ENCODE peak calls at places on chromosomes 16 and 17, in six cellular contexts. U is uterus, T is ovary, I is HCT116, D is IMR-90, F is Peyer's patch. X is an unnamed sample.

GRCh38 chr16:2151188-2152091 is 3.0 kb downstream of the RAB26 start:
- DNase-seq in U (no peak), T (no peak), I (no peak), D (no peak), F (no peak), X (no peak)

GRCh38 chr16:52099382-52099781 is 447.6 kb downstream of the TOX3 start:
- DNase-seq in U (no peak), T (no peak), I (no peak), D (no peak), F (no peak), X (no peak)

GRCh38 chr17:50842506-50843149 is 7.2 kb downstream of the WFIKKN2 start:
- DNase-seq in U (no peak), T (no peak), I (no peak), D (no peak), F (no peak), X (no peak)

GRCh38 chr17:36888236-36888957 is 48.9 kb upstream of the LHX1 start:
- DNase-seq in U (no peak), T (no peak), I (no peak), D (no peak), F (no peak), X (no peak)

GRCh38 chr17:376936-377863 is 24.6 kb upstream of the RPH3AL start:
- DNase-seq in U (no peak), T (no peak), I (no peak), D (peak), F (no peak), X (no peak)

GRCh38 chr16:2194852-2195315 is 1.5 kb downstream of the CASKIN1 start:
- DNase-seq in U (no peak), T (no peak), I (no peak), D (peak), F (no peak), X (peak)

GRCh38 chr16:4272114-4272954 is 489 bp downstream of the TFAP4 start:
- DNase-seq in U (no peak), T (no peak), I (no peak), D (no peak), F (no peak), X (no peak)

GRCh38 chr17:58352018-58352842 is at the start of gene SUPT4H1:
- DNase-seq in U (peak), T (peak), I (peak), D (peak), F (peak), X (peak)

DNA sequence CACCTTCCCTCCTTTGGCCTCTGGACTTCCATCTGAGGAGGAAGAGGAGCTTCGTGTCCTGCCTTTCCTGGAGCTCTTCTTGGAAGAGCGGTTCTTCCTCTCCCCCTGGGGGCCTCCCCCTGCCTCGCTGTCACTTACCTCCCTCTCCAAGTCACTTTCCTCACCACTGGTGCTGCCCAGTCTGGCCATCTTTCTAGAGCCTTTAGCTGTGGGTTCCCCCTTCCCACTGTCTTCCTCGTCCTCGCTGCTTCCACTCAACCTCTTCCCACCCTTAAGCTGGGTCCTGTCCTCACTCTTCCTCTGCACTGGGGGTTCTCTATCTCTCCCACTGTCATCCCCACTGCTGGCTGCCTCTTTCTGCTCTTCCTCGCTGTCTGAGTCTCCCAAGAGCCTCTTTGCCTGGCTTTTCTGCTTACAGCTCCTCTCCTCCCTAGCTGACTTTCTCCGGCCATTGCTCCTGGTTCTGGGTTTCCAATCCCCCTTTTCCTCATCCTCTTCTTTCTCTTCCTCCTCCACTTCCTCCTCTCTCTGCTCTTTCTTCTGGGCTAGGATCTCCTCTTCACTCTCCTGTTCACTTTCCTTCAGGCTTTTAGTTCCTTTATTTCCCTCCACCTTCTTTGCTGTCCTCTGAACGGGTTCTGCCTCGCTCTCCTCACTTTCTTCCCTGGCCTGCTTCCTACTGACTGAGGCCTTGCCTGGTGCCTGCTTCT is 1.4 kb downstream of the HIRIP3 start:
- DNase-seq in U (no peak), T (no peak), I (no peak), D (no peak), F (no peak), X (no peak)
- TF ChIP-seq POLR2A in U (no peak), T (no peak), I (no peak), D (no peak), F (no peak), X (no peak)

GRCh38 chr17:82156284-82156925 is 56.2 kb downstream of the CCDC57 start:
- DNase-seq in U (no peak), T (no peak), I (no peak), D (no peak), F (no peak), X (no peak)
- TF ChIP-seq POLR2A in U (no peak), T (no peak), I (no peak), D (no peak), F (no peak), X (no peak)

GRCh38 chr16:87486282-87486681 is 6.5 kb downstream of the ZCCHC14 start:
- DNase-seq in U (no peak), T (no peak), I (no peak), D (no peak), F (no peak), X (no peak)

GRCh38 chr16:87484487-87485331 is 8.1 kb downstream of the ZCCHC14 start:
- DNase-seq in U (no peak), T (no peak), I (no peak), D (no peak), F (no peak), X (no peak)

GRCh38 chr16:87487361-87487924 is 5.4 kb downstream of the ZCCHC14 start:
- DNase-seq in U (no peak), T (peak), I (peak), D (no peak), F (peak), X (no peak)

GRCh38 chr16:87483481-87483880 is 9.3 kb downstream of the ZCCHC14 start:
- DNase-seq in U (no peak), T (no peak), I (no peak), D (no peak), F (no peak), X (no peak)
- TF ChIP-seq POLR2A in U (no peak), T (no peak), I (no peak), D (no peak), F (no peak), X (no peak)

GRCh38 chr16:31108035-31108793 is at the start of gene BCKDK:
- DNase-seq in U (peak), T (peak), I (peak), D (peak), F (peak), X (peak)
- TF ChIP-seq POLR2A in U (peak), T (peak), I (peak), D (no peak), F (no peak), X (no peak)

GRCh38 chr17:8163978-8164814 is 1.4 kb upstream of the VAMP2 start:
- DNase-seq in U (peak), T (peak), I (no peak), D (peak), F (peak), X (no peak)
- TF ChIP-seq POLR2A in U (peak), T (no peak), I (no peak), D (no peak), F (no peak), X (no peak)

DNA sequence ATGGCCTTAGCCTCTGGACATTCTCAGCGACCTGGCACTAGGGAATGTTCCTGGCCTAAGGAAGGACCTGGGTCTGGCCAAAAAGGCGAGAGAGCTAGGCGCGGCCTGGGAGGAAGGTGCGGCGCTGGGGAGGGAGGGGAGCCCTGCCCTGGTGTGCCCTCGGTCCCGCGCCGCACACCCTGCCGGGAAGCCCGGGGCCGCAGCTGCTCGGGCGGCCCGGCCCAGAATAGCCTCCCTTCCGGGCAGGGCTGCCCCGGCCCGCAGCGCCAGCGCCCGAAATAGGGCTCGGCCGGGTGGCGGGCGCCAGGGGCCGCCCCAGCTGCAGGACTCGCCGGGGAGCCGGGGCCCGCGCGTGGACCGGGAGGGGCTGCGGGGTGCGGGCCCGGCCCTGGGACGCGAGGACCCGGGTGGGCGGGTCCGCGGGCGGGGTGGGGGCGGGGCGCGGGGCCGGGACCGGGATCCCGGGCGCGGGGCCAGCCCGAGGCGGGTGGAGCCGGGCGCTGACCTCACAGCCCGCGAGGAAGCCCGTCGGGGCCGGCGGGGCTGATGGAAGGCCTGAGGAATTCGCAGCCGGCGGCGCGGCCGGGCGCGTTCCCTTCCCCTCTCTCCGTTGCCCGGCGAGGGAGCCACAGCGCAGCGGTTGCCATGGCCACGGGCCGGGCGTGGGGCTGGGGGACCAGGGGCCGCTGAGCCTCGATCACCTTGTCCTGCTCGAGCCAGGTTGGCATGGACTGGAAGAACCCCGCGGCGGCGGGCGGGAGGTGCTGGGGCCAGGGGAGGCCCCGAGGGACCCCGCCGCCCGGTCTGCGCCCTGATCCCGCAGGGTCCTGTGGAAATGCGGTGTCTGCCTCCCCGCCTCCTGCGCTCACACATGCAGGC is 18.1 kb downstream of the SOCS3 start:
- DNase-seq in U (peak), T (peak), I (no peak), D (peak), F (peak), X (no peak)
- TF ChIP-seq POLR2A in U (peak), T (peak), I (no peak), D (no peak), F (no peak), X (no peak)

GRCh38 chr17:81513669-81514484 is 1.3 kb upstream of the ACTG1 start:
- DNase-seq in U (peak), T (peak), I (no peak), D (peak), F (peak), X (no peak)
- TF ChIP-seq POLR2A in U (no peak), T (no peak), I (peak), D (no peak), F (peak), X (no peak)

DNA sequence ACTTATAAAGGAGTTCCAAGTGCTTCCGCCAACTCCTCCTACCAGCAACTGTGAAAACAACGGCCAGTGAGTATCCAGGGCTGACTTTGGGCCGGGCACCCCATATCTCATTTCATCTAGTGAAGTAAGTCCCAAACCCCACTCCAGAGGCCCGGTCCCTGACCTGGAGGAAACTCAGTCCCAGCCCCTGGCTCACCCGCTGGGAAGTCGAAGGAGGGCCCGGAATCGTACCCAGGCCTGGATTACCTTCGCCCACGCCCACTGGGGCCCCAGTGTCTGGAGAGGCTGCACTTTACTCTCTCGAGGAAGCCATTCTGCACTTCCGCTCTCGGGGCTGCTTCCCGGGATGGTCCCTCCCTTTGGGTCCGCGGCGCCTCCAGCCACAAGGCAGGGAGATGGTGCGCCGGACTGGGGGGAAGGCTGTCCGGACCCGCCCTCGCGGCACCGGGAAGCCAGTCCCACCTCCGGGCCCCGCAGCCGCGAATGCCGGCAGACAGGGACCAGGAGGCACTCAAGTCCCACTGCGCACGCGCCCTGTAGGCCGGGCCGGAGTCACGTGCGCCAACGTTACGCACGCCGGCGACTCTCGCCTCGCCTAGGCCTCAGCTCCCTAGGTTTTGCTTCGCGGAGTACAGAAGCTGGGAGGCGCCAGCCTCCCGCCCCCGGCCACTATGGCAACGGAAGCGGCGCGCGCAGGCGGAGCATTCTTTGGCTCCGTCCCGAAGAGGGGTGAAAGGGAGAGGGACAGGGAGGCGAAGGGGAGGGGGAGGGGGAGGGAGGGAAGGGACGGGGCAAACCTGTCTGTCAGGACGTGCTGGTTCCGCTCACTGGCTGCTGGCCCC is at the start of gene CMTR2:
- DNase-seq in U (peak), T (peak), I (peak), D (peak), F (peak), X (peak)
- TF ChIP-seq POLR2A in U (no peak), T (peak), I (peak), D (peak), F (peak), X (peak)

GRCh38 chr17:42422412-42422957 is 571 bp downstream of the CAVIN1 start:
- DNase-seq in U (no peak), T (peak), I (no peak), D (peak), F (peak), X (peak)
- TF ChIP-seq POLR2A in U (no peak), T (no peak), I (no peak), D (no peak), F (no peak), X (no peak)

GRCh38 chr17:56977673-56978395 is at the start of gene SCPEP1:
- DNase-seq in U (peak), T (peak), I (peak), D (peak), F (peak), X (peak)
- TF ChIP-seq POLR2A in U (peak), T (peak), I (peak), D (peak), F (peak), X (peak)